ENCODE peak calls at places on chromosomes 3 and 15, in nine cellular contexts. W, G, Y, U, V, B, S, C and P are unnamed samples.

GRCh38 chr3:87733671-87734367 is 325.0 kb downstream of the CGGBP1 start:
- DNase-seq in S (no peak), W (no peak), C (no peak), G (no peak), B (no peak), V (no peak), Y (no peak), U (no peak), P (no peak)

GRCh38 chr15:45660231-45660979 is 25.6 kb downstream of the SQOR start:
- DNase-seq in C (no peak), S (no peak), U (no peak), Y (no peak), B (no peak), G (no peak), V (no peak), W (no peak), P (no peak)

GRCh38 chr15:81296673-81297072 is 27.3 kb downstream of the STARD5 start:
- DNase-seq in S (no peak), V (peak), G (peak), Y (no peak), U (no peak), B (peak), W (peak), C (peak), P (peak)

GRCh38 chr3:122636697-122637096 is 43.9 kb upstream of the PARP14 start:
- DNase-seq in S (no peak), U (no peak), W (no peak), G (no peak), C (no peak), Y (no peak), V (no peak), B (no peak), P (no peak)

GRCh38 chr15:40340740-40341400 is at the start of gene CCDC9B:
- DNase-seq in V (no peak), U (peak), C (no peak), G (no peak), B (peak), Y (peak), S (peak), W (no peak), P (no peak)

GRCh38 chr15:90750186-90750585 is 33.0 kb downstream of the BLM start:
- DNase-seq in V (peak), C (peak), G (no peak), Y (no peak), S (no peak), B (no peak), W (peak), U (no peak), P (no peak)

GRCh38 chr3:178479860-178480259 is 56.4 kb upstream of the KCNMB2 start:
- DNase-seq in U (no peak), S (no peak), Y (no peak), G (no peak), C (no peak), B (no peak), W (no peak), V (no peak), P (no peak)

GRCh38 chr15:66080791-66081475 is 172.6 kb downstream of the MEGF11 start:
- DNase-seq in G (no peak), V (no peak), U (peak), S (no peak), Y (no peak), B (no peak), W (no peak), C (no peak), P (no peak)

GRCh38 chr15:75149911-75150709 is 51.6 kb upstream of the C15orf39 start:
- DNase-seq in U (peak), C (no peak), G (no peak), Y (no peak), V (no peak), W (peak), B (no peak), S (no peak), P (no peak)

GRCh38 chr3:64631951-64632350 is 55.8 kb downstream of the ADAMTS9 start:
- DNase-seq in B (no peak), Y (no peak), W (no peak), G (no peak), S (no peak), V (no peak), U (no peak), C (no peak), P (no peak)

GRCh38 chr3:50447290-50447840 is 56.1 kb downstream of the CACNA2D2 start:
- DNase-seq in W (no peak), S (no peak), B (no peak), Y (no peak), V (no peak), G (no peak), U (no peak), C (no peak), P (no peak)

GRCh38 chr3:69433938-69434263 is 48.0 kb upstream of the FRMD4B start:
- DNase-seq in B (no peak), U (peak), W (peak), Y (no peak), V (no peak), S (no peak), C (no peak), G (no peak), P (no peak)

GRCh38 chr3:53554559-53555511 is 60.4 kb downstream of the CACNA1D start:
- DNase-seq in U (no peak), C (no peak), B (no peak), S (no peak), Y (no peak), V (peak), W (peak), G (no peak), P (peak)

GRCh38 chr15:67091073-67091965 is 25.9 kb downstream of the SMAD3 start:
- DNase-seq in S (peak), C (peak), V (peak), Y (no peak), U (peak), W (peak), B (peak), G (peak), P (no peak)